ENCODE peak calls at places on chromosomes 12 and 14, in five cellular contexts. One of them, this sample, is unnamed.

GRCh38 chr14:50425105-50425504 is 28.4 kb upstream of the CDKL1 start:
- DNase-seq in cardiac muscle cell: no peak
- DNase-seq in IMR-90: no peak
- DNase-seq in sigmoid colon: no peak
- DNase-seq in A549: no peak
- DNase-seq in this sample: no peak

GRCh38 chr14:100688598-100689499 is 37.8 kb upstream of the DLK1 start:
- DNase-seq in cardiac muscle cell: no peak
- DNase-seq in IMR-90: peak; percentile 82
- DNase-seq in sigmoid colon: no peak
- DNase-seq in A549: no peak
- DNase-seq in this sample: no peak

GRCh38 chr12:56834886-56835285 is 71.8 kb downstream of the HSD17B6 start:
- DNase-seq in cardiac muscle cell: no peak
- DNase-seq in IMR-90: no peak
- DNase-seq in sigmoid colon: no peak
- DNase-seq in A549: no peak
- DNase-seq in this sample: no peak

GRCh38 chr12:6279256-6279628 is 31.2 kb upstream of the PLEKHG6 start:
- DNase-seq in cardiac muscle cell: no peak
- DNase-seq in IMR-90: no peak
- DNase-seq in sigmoid colon: no peak
- DNase-seq in A549: no peak
- DNase-seq in this sample: no peak

GRCh38 chr12:128486951-128487350 is 220.0 kb downstream of the TMEM132C start:
- DNase-seq in cardiac muscle cell: no peak
- DNase-seq in IMR-90: no peak
- DNase-seq in sigmoid colon: no peak
- DNase-seq in A549: no peak
- DNase-seq in this sample: no peak

GRCh38 chr12:70812124-70812523 is 108.4 kb downstream of the PTPRR start:
- DNase-seq in cardiac muscle cell: no peak
- DNase-seq in IMR-90: no peak
- DNase-seq in sigmoid colon: no peak
- DNase-seq in A549: no peak
- DNase-seq in this sample: no peak

GRCh38 chr14:61933021-61933420 is 170.8 kb downstream of the SNAPC1 start:
- DNase-seq in cardiac muscle cell: no peak
- DNase-seq in IMR-90: no peak
- DNase-seq in sigmoid colon: no peak
- DNase-seq in A549: no peak
- DNase-seq in this sample: no peak

GRCh38 chr14:101104485-101104884 is 201.0 kb upstream of the RTL1 start:
- DNase-seq in cardiac muscle cell: no peak
- DNase-seq in IMR-90: no peak
- DNase-seq in sigmoid colon: no peak
- DNase-seq in A549: no peak
- DNase-seq in this sample: no peak

GRCh38 chr12:34397591-34398365 is 375.5 kb downstream of the ALG10 start:
- DNase-seq in cardiac muscle cell: no peak
- DNase-seq in IMR-90: no peak
- DNase-seq in sigmoid colon: peak; percentile 51
- DNase-seq in A549: no peak
- DNase-seq in this sample: no peak

GRCh38 chr12:67710582-67710981 is 62.0 kb downstream of the DYRK2 start:
- DNase-seq in cardiac muscle cell: no peak
- DNase-seq in IMR-90: peak; percentile 62
- DNase-seq in sigmoid colon: no peak
- DNase-seq in A549: peak; percentile 9
- DNase-seq in this sample: no peak

DNA sequence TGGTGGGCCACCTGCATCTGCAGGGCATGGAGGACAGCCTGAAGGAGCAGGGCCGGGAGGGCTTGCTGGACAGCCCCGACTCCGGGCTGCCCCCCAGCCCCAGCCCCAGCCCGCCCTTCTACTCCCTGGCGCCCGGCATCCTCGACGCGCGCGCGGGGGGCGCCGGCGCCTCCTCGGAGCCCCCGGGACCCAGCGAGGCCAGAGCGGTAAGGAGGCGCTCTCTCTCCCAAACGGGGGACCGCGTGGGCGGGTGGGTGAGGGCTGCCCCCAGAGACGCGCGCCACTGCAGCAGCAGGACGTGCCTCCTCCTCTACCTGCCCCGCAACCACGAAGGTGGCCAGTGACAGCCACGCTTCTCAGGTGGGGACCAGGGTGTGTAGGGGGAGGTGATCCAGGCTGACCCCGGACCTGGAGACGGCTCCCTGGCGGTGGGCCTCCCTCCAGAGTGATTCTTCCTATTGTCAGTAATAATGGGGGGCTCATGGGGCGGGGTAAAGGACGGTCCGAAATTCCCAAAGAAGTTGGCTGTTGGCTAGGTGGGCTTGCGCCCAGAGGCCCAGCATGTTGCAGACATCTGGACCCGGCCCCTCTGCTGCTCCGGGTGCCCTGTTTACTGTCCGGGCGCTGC is 652 bp downstream of the RFLNA start:
- DNase-seq in cardiac muscle cell: no peak
- DNase-seq in IMR-90: no peak
- DNase-seq in sigmoid colon: no peak
- DNase-seq in A549: no peak
- DNase-seq in this sample: no peak
- H3K4me3 ChIP-seq in cardiac muscle cell: peak overlapping the region; percentile 22
- H3K4me3 ChIP-seq in IMR-90: no peak overlapping the region
- H3K4me3 ChIP-seq in sigmoid colon: peak overlapping the region; percentile 48
- H3K4me3 ChIP-seq in A549: peak overlapping the region; percentile 39
- H3K4me3 ChIP-seq in this sample: no peak overlapping the region

DNA sequence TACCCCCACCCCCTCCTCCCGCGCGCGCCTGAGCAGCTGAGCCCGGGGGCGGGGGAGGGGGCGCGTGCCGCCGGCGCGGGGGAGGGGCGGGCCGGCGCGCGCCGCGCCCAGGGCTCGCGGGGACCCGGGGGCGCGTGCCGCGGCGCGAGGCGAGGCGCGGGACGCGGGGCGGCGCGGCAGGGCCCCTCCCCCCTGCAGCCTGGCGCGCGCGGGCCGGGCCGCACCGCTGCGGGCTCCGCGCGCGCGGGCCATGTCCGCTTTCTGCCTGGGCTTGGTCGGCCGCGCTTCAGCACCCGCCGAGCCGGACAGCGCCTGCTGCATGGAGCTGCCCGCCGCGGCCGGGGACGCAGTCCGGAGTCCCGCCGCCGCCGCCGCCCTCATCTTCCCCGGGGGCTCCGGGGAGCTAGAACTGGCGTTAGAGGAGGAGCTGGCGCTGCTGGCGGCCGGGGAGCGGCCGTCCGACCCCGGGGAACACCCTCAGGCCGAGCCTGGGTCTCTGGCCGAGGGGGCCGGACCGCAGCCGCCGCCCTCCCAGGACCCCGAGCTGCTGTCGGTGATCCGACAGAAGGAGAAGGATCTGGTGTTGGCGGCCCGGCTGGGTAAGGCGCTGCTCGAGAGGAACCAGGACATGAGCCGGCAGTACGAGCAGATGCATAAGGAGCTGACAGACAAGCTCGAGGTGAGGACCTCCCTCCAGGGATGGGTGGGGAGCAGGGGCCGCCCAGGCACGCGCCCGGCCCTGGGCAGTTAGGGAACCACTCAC is 764 bp downstream of the BICDL1 start:
- DNase-seq in cardiac muscle cell: peak; percentile 94
- DNase-seq in IMR-90: peak; percentile 64
- DNase-seq in sigmoid colon: peak; percentile 73
- DNase-seq in A549: peak; percentile 48
- DNase-seq in this sample: peak; percentile 75
- H3K27ac ChIP-seq in cardiac muscle cell: no peak overlapping the region
- H3K27ac ChIP-seq in IMR-90: no peak overlapping the region
- H3K27ac ChIP-seq in sigmoid colon: no peak overlapping the region
- H3K27ac ChIP-seq in A549: peak overlapping the region; percentile 82
- H3K27ac ChIP-seq in this sample: peak overlapping the region; percentile 62

GRCh38 chr12:27710592-27711311 is at the start of gene MRPS35:
- DNase-seq in cardiac muscle cell: peak; percentile 92
- DNase-seq in IMR-90: peak; percentile 94
- DNase-seq in sigmoid colon: peak; percentile 95
- DNase-seq in A549: peak; percentile 65
- DNase-seq in this sample: peak; percentile 91

GRCh38 chr12:27709932-27710591 is 570 bp upstream of the MRPS35 start:
- DNase-seq in cardiac muscle cell: peak; percentile 6
- DNase-seq in IMR-90: peak; percentile 61
- DNase-seq in sigmoid colon: no peak
- DNase-seq in A549: no peak
- DNase-seq in this sample: no peak

GRCh38 chr12:27711312-27711682 is 665 bp downstream of the MRPS35 start:
- DNase-seq in cardiac muscle cell: peak; percentile 5
- DNase-seq in IMR-90: no peak
- DNase-seq in sigmoid colon: no peak
- DNase-seq in A549: no peak
- DNase-seq in this sample: peak; percentile 38

GRCh38 chr12:27709212-27709931 is 1.3 kb upstream of the MRPS35 start:
- DNase-seq in cardiac muscle cell: no peak
- DNase-seq in IMR-90: no peak
- DNase-seq in sigmoid colon: no peak
- DNase-seq in A549: no peak
- DNase-seq in this sample: no peak

GRCh38 chr12:27711957-27712356 is 1.3 kb downstream of the MRPS35 start:
- DNase-seq in cardiac muscle cell: no peak
- DNase-seq in IMR-90: no peak
- DNase-seq in sigmoid colon: no peak
- DNase-seq in A549: no peak
- DNase-seq in this sample: no peak
- H3K4me3 ChIP-seq in cardiac muscle cell: peak overlapping the region; percentile 68
- H3K4me3 ChIP-seq in IMR-90: no peak overlapping the region
- H3K4me3 ChIP-seq in sigmoid colon: peak overlapping the region; percentile 88
- H3K4me3 ChIP-seq in A549: peak overlapping the region; percentile 91
- H3K4me3 ChIP-seq in this sample: peak overlapping the region; percentile 86

DNA sequence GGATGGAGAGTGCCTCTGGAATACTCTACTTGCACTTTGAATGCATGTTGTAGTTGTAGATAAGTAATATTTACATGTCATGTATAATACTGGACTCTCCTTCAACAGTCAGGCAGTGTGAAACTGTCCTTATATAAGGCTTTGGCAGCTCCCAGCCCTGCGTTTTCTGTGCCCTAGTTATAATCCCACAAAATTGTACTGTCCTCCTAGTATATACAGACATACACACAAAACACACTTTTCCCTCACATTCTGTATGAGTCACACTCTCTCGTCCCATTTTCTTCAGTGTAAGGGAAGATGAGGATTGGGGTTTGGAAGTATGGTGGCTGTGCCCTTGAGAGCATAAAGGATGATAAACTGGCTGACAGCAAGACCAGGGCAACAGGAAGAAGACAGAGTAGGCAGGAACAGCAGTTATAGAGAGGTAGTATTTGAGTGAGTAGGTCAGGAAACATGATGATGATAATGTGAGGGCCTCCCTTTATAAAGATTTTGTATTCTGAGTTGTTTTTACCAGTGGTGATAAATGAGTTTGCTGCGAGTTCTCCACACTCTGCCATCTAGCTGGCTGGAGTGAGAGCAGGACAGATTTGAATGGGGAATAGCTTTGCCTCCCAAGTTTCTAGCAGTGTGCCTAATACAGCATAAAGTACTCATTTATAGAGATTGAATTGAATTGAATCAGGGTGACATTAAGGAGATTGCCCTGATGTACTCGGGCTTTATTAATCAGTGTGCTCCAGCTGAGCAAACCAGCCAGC is 5.0 kb downstream of the CREBL2 start:
- DNase-seq in cardiac muscle cell: no peak
- DNase-seq in IMR-90: peak; percentile 44
- DNase-seq in sigmoid colon: no peak
- DNase-seq in A549: no peak
- DNase-seq in this sample: no peak
- H3K27ac ChIP-seq in cardiac muscle cell: peak overlapping the region; percentile 5
- H3K27ac ChIP-seq in IMR-90: no peak overlapping the region
- H3K27ac ChIP-seq in sigmoid colon: no peak overlapping the region
- H3K27ac ChIP-seq in A549: no peak overlapping the region
- H3K27ac ChIP-seq in this sample: no peak overlapping the region

This sample was measured in OCI-LY7.